ENCODE peak calls at places on chromosomes 1 and 21, in four cellular contexts. One of them, this sample, is unnamed.

GRCh38 chr1:38991638-38992449 is 768 bp downstream of the AKIRIN1 start:
- DNase-seq in GM12878: no peak
- DNase-seq in H1: no peak
- DNase-seq in K562: no peak
- DNase-seq in this sample: no peak

GRCh38 chr1:90834354-90835171 is 117.5 kb upstream of the BARHL2 start:
- DNase-seq in GM12878: no peak
- DNase-seq in H1: no peak
- DNase-seq in K562: no peak
- DNase-seq in this sample: no peak

GRCh38 chr1:32619701-32620485 is 30.5 kb downstream of the ZBTB8OS start:
- DNase-seq in GM12878: peak; percentile 72
- DNase-seq in H1: no peak
- DNase-seq in K562: no peak
- DNase-seq in this sample: no peak

GRCh38 chr1:181124206-181124825 is 35.8 kb downstream of the IER5 start:
- DNase-seq in GM12878: no peak
- DNase-seq in H1: no peak
- DNase-seq in K562: no peak
- DNase-seq in this sample: no peak

GRCh38 chr1:104671684-104672353 is 922.1 kb downstream of the AMY1C start:
- DNase-seq in GM12878: no peak
- DNase-seq in H1: no peak
- DNase-seq in K562: no peak
- DNase-seq in this sample: no peak

GRCh38 chr1:183585038-183585437 is 5.2 kb downstream of the NCF2 start:
- DNase-seq in GM12878: no peak
- DNase-seq in H1: no peak
- DNase-seq in K562: no peak
- DNase-seq in this sample: peak; percentile 7

GRCh38 chr1:200364831-200365230 is 45.0 kb downstream of the ZNF281 start:
- DNase-seq in GM12878: no peak
- DNase-seq in H1: peak; percentile 59
- DNase-seq in K562: no peak
- DNase-seq in this sample: no peak

GRCh38 chr1:95197616-95198252 is 36.3 kb upstream of the RWDD3 start:
- DNase-seq in GM12878: no peak
- DNase-seq in H1: no peak
- DNase-seq in K562: no peak
- DNase-seq in this sample: no peak

GRCh38 chr1:154760469-154760933 is 109.6 kb downstream of the KCNN3 start:
- DNase-seq in GM12878: no peak
- DNase-seq in H1: peak; percentile 93
- DNase-seq in K562: peak; percentile 83
- DNase-seq in this sample: peak; percentile 28

DNA sequence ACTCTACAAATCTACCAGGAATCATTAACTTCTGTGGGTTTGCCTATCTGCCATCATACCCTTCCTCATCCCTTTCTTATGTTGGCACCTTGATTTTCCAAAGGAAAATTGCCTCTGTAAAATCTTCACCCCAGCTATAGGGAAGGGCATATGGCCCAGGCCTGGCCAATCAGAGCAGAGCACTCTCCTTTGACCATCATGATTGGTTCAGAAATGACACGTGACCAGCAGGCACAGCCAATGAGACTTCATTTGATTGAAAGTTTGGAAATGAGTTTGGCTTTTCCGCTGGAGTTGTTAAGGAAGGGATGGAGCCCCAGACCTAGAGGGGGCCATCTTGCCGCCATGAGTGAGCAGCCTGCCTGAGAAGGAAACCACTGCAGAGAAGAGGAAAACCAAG is 35.1 kb upstream of the IFFO2 start:
- DNase-seq in GM12878: no peak
- DNase-seq in H1: no peak
- DNase-seq in K562: peak; percentile 82
- DNase-seq in this sample: no peak
- TF ChIP-seq JUND in GM12878: no peak
- TF ChIP-seq JUND in H1: no peak
- TF ChIP-seq JUND in K562: no peak
- TF ChIP-seq JUND in this sample: no peak

GRCh38 chr21:44654576-44654950 is at the start of gene KRTAP12-4:
- DNase-seq in GM12878: no peak
- DNase-seq in H1: no peak
- DNase-seq in K562: no peak
- DNase-seq in this sample: no peak

GRCh38 chr21:44653656-44654575 is 543 bp downstream of the KRTAP12-4 start:
- DNase-seq in GM12878: no peak
- DNase-seq in H1: no peak
- DNase-seq in K562: no peak
- DNase-seq in this sample: no peak

GRCh38 chr21:44650973-44651675 is 3.3 kb downstream of the KRTAP12-4 start:
- DNase-seq in GM12878: no peak
- DNase-seq in H1: no peak
- DNase-seq in K562: no peak
- DNase-seq in this sample: no peak

GRCh38 chr21:44650265-44650972 is 4.0 kb downstream of the KRTAP12-4 start:
- DNase-seq in GM12878: no peak
- DNase-seq in H1: no peak
- DNase-seq in K562: no peak
- DNase-seq in this sample: no peak

DNA sequence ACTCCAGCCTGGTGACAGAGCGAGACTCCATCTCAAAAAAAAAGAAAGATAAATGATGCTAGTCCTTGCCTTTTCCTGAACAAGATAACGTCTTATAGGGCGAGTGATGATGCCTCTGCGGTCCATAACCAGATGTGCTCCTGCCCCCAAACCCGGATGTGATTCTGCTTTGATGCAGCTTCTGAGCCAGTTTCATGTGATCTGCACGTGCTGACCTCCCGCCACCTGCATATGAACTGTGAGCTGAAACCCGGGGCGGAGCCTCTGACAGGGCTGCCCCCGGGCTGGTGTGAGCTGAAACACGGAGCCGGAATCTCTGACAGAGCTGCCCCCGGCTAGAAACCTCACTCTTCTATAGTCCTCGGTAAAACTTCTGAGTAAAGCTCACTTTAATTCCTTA is 1.3 kb downstream of the KRTAP12-4 start:
- DNase-seq in GM12878: no peak
- DNase-seq in H1: no peak
- DNase-seq in K562: peak; percentile 43
- DNase-seq in this sample: no peak
- TF ChIP-seq EGR1 in GM12878: no peak
- TF ChIP-seq EGR1 in H1: no peak
- TF ChIP-seq EGR1 in K562: no peak
- TF ChIP-seq EGR1 in this sample: no peak

GRCh38 chr1:12384836-12385456 is 155.1 kb downstream of the VPS13D start:
- DNase-seq in GM12878: no peak
- DNase-seq in H1: no peak
- DNase-seq in K562: no peak
- DNase-seq in this sample: no peak

GRCh38 chr1:12386130-12386529 is 156.3 kb downstream of the VPS13D start:
- DNase-seq in GM12878: no peak
- DNase-seq in H1: no peak
- DNase-seq in K562: no peak
- DNase-seq in this sample: no peak

GRCh38 chr1:12380316-12381249 is 150.8 kb downstream of the VPS13D start:
- DNase-seq in GM12878: no peak
- DNase-seq in H1: no peak
- DNase-seq in K562: no peak
- DNase-seq in this sample: no peak

GRCh38 chr1:12383001-12383400 is 153.2 kb downstream of the VPS13D start:
- DNase-seq in GM12878: no peak
- DNase-seq in H1: no peak
- DNase-seq in K562: no peak
- DNase-seq in this sample: no peak

GRCh38 chr1:12383786-12384185 is 154.0 kb downstream of the VPS13D start:
- DNase-seq in GM12878: no peak
- DNase-seq in H1: no peak
- DNase-seq in K562: no peak
- DNase-seq in this sample: no peak
- TF ChIP-seq JUND in GM12878: no peak
- TF ChIP-seq JUND in H1: no peak
- TF ChIP-seq JUND in K562: no peak
- TF ChIP-seq JUND in this sample: no peak

DNA sequence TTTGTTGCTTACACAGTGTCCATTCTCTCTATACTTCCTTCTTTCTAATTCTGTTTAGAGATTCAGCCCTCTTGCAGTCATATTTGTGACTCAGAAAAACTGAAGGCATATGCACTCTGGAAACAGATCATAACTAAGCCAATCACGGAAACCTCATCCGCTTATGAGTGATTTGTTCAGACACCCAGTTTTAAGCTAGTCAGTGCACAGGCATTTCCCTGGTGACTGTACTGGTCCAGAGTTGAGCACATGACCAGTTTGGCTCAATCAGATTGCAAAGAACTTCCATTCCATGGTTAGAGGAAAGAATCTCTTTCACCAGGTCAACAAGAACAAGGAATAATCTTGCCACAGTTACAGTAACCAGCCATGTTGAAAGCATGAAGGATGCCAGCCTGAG is 69.2 kb upstream of the SGIP1 start:
- DNase-seq in GM12878: no peak
- DNase-seq in H1: no peak
- DNase-seq in K562: no peak
- DNase-seq in this sample: no peak
- TF ChIP-seq EGR1 in GM12878: no peak
- TF ChIP-seq EGR1 in H1: no peak
- TF ChIP-seq EGR1 in K562: no peak
- TF ChIP-seq EGR1 in this sample: no peak

GRCh38 chr1:65266501-65266900 is 42.8 kb upstream of the DNAJC6 start:
- DNase-seq in GM12878: no peak
- DNase-seq in H1: no peak
- DNase-seq in K562: no peak
- DNase-seq in this sample: no peak

GRCh38 chr1:65263286-65263685 is 46.1 kb upstream of the DNAJC6 start:
- DNase-seq in GM12878: no peak
- DNase-seq in H1: no peak
- DNase-seq in K562: no peak
- DNase-seq in this sample: no peak

GRCh38 chr1:65267291-65268087 is 41.9 kb upstream of the DNAJC6 start:
- DNase-seq in GM12878: no peak
- DNase-seq in H1: no peak
- DNase-seq in K562: peak; percentile 47
- DNase-seq in this sample: no peak

GRCh38 chr1:65265296-65266271 is 43.8 kb upstream of the DNAJC6 start:
- DNase-seq in GM12878: no peak
- DNase-seq in H1: peak; percentile 83
- DNase-seq in K562: no peak
- DNase-seq in this sample: no peak

GRCh38 chr1:65264197-65264929 is 45.0 kb upstream of the DNAJC6 start:
- DNase-seq in GM12878: no peak
- DNase-seq in H1: peak; percentile 81
- DNase-seq in K562: no peak
- DNase-seq in this sample: no peak
- TF ChIP-seq JUND in GM12878: no peak
- TF ChIP-seq JUND in H1: no peak
- TF ChIP-seq JUND in K562: no peak
- TF ChIP-seq JUND in this sample: no peak

This sample was measured in HCT116.